ENCODE peak calls at places on chromosomes 11 and 22, in eight cellular contexts. E is stimulated activated CD8-positive, alpha-beta memory T cell treated with anti-CD3 and anti-CD28 coated beads, Interleukin-7, amount 100 ng/mL, for 1 hour; H is left ventricle myocardium inferior; Z is occipital lobe; A is nephron progenitor cell; G is fibroblast of gingiva; N is AG10803; B is NCI-H1092. O is an unnamed sample.

GRCh38 chr11:12842933-12843636 is 166.0 kb upstream of the RASSF10 start:
- DNase-seq in E (no peak), H (no peak), G (peak), N (peak), B (peak), Z (no peak), A (peak), O (no peak)

GRCh38 chr11:17786824-17787525 is 52.4 kb downstream of the KCNC1 start:
- DNase-seq in E (no peak), H (no peak), A (peak), N (peak), B (no peak), Z (no peak), G (peak), O (no peak)

GRCh38 chr11:94794287-94795168 is 26.4 kb downstream of the AMOTL1 start:
- DNase-seq in N (peak), H (peak), B (peak), A (no peak), E (no peak), Z (no peak), G (peak), O (no peak)

GRCh38 chr11:86977441-86978050 is 22.4 kb upstream of the FZD4 start:
- DNase-seq in G (peak), N (no peak), Z (no peak), E (no peak), A (no peak), B (no peak), H (no peak), O (peak)

GRCh38 chr11:122098223-122098980 is 17.6 kb downstream of the BLID start:
- DNase-seq in G (no peak), H (no peak), E (no peak), A (no peak), B (no peak), N (no peak), Z (no peak), O (no peak)

GRCh38 chr22:28381427-28382167 is 298.0 kb downstream of the TTC28 start:
- DNase-seq in E (no peak), H (no peak), N (peak), G (peak), Z (no peak), B (no peak), A (no peak), O (no peak)

GRCh38 chr22:41254230-41254629 is 13.5 kb upstream of the CHADL start:
- DNase-seq in N (no peak), G (no peak), B (no peak), Z (no peak), A (no peak), E (no peak), H (no peak), O (no peak)

GRCh38 chr11:14764899-14765527 is 121.4 kb downstream of the PDE3B start:
- DNase-seq in N (no peak), E (no peak), G (no peak), H (no peak), A (no peak), B (no peak), Z (no peak), O (no peak)

GRCh38 chr11:199004-199581 is 6.2 kb downstream of the SCGB1C1 start:
- DNase-seq in Z (no peak), A (no peak), H (no peak), E (no peak), N (no peak), B (no peak), G (no peak), O (no peak)

GRCh38 chr11:71339178-71339881 is 87.0 kb upstream of the SHANK2 start:
- DNase-seq in Z (no peak), A (no peak), N (peak), B (no peak), H (no peak), G (peak), E (no peak), O (no peak)

GRCh38 chr11:93905384-93905783 is 55.0 kb upstream of the VSTM5 start:
- DNase-seq in E (no peak), G (peak), H (no peak), N (peak), A (no peak), Z (no peak), B (no peak), O (no peak)

GRCh38 chr22:42800731-42801536 is 56.1 kb downstream of the ARFGAP3 start:
- DNase-seq in E (no peak), H (no peak), G (no peak), N (no peak), B (peak), A (no peak), Z (no peak), O (no peak)

GRCh38 chr11:30406978-30407762 is 84.3 kb downstream of the ARL14EP start:
- DNase-seq in A (no peak), Z (no peak), E (no peak), H (no peak), G (no peak), B (no peak), N (no peak), O (no peak)

GRCh38 chr11:8265681-8266241 is 2.1 kb upstream of the LMO1 start:
- DNase-seq in G (no peak), B (no peak), Z (no peak), E (no peak), A (no peak), H (no peak), N (no peak), O (no peak)

GRCh38 chr11:35539781-35540281 is 14.4 kb upstream of the PAMR1 start:
- DNase-seq in N (peak), A (no peak), G (peak), E (no peak), Z (no peak), B (no peak), H (peak), O (peak)

GRCh38 chr11:111097191-111097590 is 148.3 kb upstream of the POU2AF2 start:
- DNase-seq in H (peak), G (no peak), N (peak), E (no peak), B (no peak), A (no peak), Z (no peak), O (no peak)

GRCh38 chr11:61917357-61918109 is at the start of gene RAB3IL1:
- DNase-seq in G (peak), H (peak), E (no peak), A (peak), Z (no peak), N (peak), B (no peak), O (peak)

GRCh38 chr11:56659755-56660154 is 3.7 kb upstream of the OR5AR1 start:
- DNase-seq in N (no peak), A (no peak), G (no peak), Z (no peak), E (no peak), B (no peak), H (no peak), O (no peak)

GRCh38 chr11:12834630-12835029 is 160.4 kb downstream of the TEAD1 start:
- DNase-seq in B (no peak), Z (no peak), A (no peak), G (no peak), N (no peak), E (no peak), H (no peak), O (no peak)

GRCh38 chr22:24118689-24119384 is 62.5 kb upstream of the SUSD2 start:
- DNase-seq in Z (no peak), E (no peak), G (no peak), B (no peak), H (peak), A (no peak), N (no peak), O (no peak)

GRCh38 chr11:70424765-70425164 is 26.4 kb downstream of the CTTN start:
- DNase-seq in H (no peak), B (no peak), A (no peak), E (no peak), G (no peak), Z (no peak), N (no peak), O (no peak)

GRCh38 chr11:20489948-20490347 is 102.4 kb downstream of the PRMT3 start:
- DNase-seq in G (no peak), N (no peak), H (no peak), B (no peak), A (no peak), Z (no peak), E (no peak), O (no peak)

GRCh38 chr11:78420255-78420764 is 2.7 kb upstream of the GAB2 start:
- DNase-seq in A (peak), H (peak), G (peak), Z (peak), E (no peak), N (peak), B (peak), O (peak)

GRCh38 chr11:68312780-68313573 is 586 bp downstream of the LRP5 start:
- DNase-seq in N (no peak), E (no peak), Z (no peak), H (no peak), G (no peak), B (no peak), A (peak), O (no peak)

GRCh38 chr11:72352859-72353551 is 81.3 kb downstream of the CLPB start:
- DNase-seq in N (peak), B (no peak), G (peak), H (no peak), E (no peak), A (peak), Z (peak), O (no peak)

GRCh38 chr11:119585038-119585666 is 143.8 kb downstream of the NECTIN1 start:
- DNase-seq in B (peak), N (no peak), E (no peak), A (peak), G (no peak), Z (no peak), H (no peak), O (no peak)

GRCh38 chr11:14875163-14875562 is 16.9 kb downstream of the CYP2R1 start:
- DNase-seq in N (no peak), Z (no peak), G (no peak), E (no peak), H (no peak), A (no peak), B (no peak), O (no peak)

O was measured in tibial nerve.